ENCODE peak calls at places on chromosomes 5 and 9, in five cellular contexts. K is KBM-7, F is Peyer's patch, U is GF-D8, V is ELR. G is an unnamed sample.

GRCh38 chr9:76158713-76159112 is 235.5 kb downstream of the RFK start:
- DNase-seq in K (no peak), F (no peak), U (no peak), V (no peak), G (no peak)

GRCh38 chr9:7802666-7803065 is 3.1 kb upstream of the DMAC1 start:
- DNase-seq in K (no peak), F (no peak), U (no peak), V (peak), G (no peak)

GRCh38 chr5:103927739-103928138 is 365.1 kb upstream of the NUDT12 start:
- DNase-seq in K (no peak), F (no peak), U (no peak), V (no peak), G (no peak)

GRCh38 chr9:132769895-132770774 is 99.9 kb downstream of the GTF3C4 start:
- DNase-seq in K (peak), F (peak), U (peak), V (peak), G (peak)

GRCh38 chr9:92644278-92644677 is 25.7 kb downstream of the IPPK start:
- DNase-seq in K (no peak), F (peak), U (no peak), V (no peak), G (no peak)

GRCh38 chr5:156500755-156501154 is 173.8 kb downstream of the SGCD start:
- DNase-seq in K (no peak), F (no peak), U (no peak), V (no peak), G (no peak)

GRCh38 chr5:98769256-98770157 is 4.0 kb upstream of the RGMB start:
- DNase-seq in K (peak), F (peak), U (no peak), V (peak), G (peak)

GRCh38 chr9:110748251-110748893 is 79.8 kb downstream of the MUSK start:
- DNase-seq in K (no peak), F (no peak), U (no peak), V (peak), G (no peak)

GRCh38 chr5:152259702-152260101 is 145.4 kb downstream of the NMUR2 start:
- DNase-seq in K (no peak), F (no peak), U (no peak), V (no peak), G (no peak)

GRCh38 chr5:168269950-168270349 is 21.5 kb upstream of the WWC1 start:
- DNase-seq in K (no peak), F (no peak), U (no peak), V (no peak), G (no peak)

GRCh38 chr9:21761309-21761901 is 41.0 kb upstream of the MTAP start:
- DNase-seq in K (no peak), F (no peak), U (no peak), V (no peak), G (no peak)

GRCh38 chr9:114285166-114285867 is 37.6 kb upstream of the ORM1 start:
- DNase-seq in K (no peak), F (no peak), U (no peak), V (peak), G (no peak)

GRCh38 chr5:96324708-96325107 is 108.3 kb downstream of the PCSK1 start:
- DNase-seq in K (no peak), F (no peak), U (no peak), V (peak), G (no peak)

GRCh38 chr9:136527131-136527530 is 18.7 kb downstream of the NOTCH1 start:
- DNase-seq in K (no peak), F (no peak), U (no peak), V (no peak), G (no peak)

GRCh38 chr5:1724822-1725602 is 74.6 kb downstream of the MRPL36 start:
- DNase-seq in K (no peak), F (peak), U (no peak), V (no peak), G (peak)

GRCh38 chr5:174139623-174140022 is 94.1 kb downstream of the NSG2 start:
- DNase-seq in K (no peak), F (no peak), U (no peak), V (no peak), G (no peak)

GRCh38 chr5:132205385-132206125 is 22.1 kb downstream of the P4HA2 start:
- DNase-seq in K (no peak), F (no peak), U (no peak), V (no peak), G (no peak)

GRCh38 chr5:109016300-109016699 is 268.6 kb downstream of the FER start:
- DNase-seq in K (no peak), F (no peak), U (no peak), V (no peak), G (no peak)

GRCh38 chr5:122877518-122877917 is 32.1 kb downstream of the SNX24 start:
- DNase-seq in K (no peak), F (no peak), U (no peak), V (no peak), G (no peak)

GRCh38 chr5:26388946-26389345 is 649.4 kb downstream of the CDH9 start:
- DNase-seq in K (no peak), F (no peak), U (no peak), V (no peak), G (no peak)

GRCh38 chr9:127934986-127935385 is 2.7 kb downstream of the DPM2 start:
- DNase-seq in K (no peak), F (no peak), U (no peak), V (no peak), G (no peak)